ENCODE peak calls at places on chromosomes 5 and 9, in four cellular contexts. One of them, this sample, is unnamed.
A peak's percentile ranks its signal among the peaks of the same experiment; 100 is the strongest.

GRCh38 chr9:37430841-37431597 is 8.5 kb downstream of the GRHPR start:
- DNase-seq in EH: no peak
- DNase-seq in caudate nucleus: peak; percentile 30
- DNase-seq in endothelial cell: no peak
- DNase-seq in this sample: peak; percentile 60

GRCh38 chr9:72524820-72525539 is 3.6 kb downstream of the TMC1 start:
- DNase-seq in caudate nucleus: peak; percentile 0
- DNase-seq in endothelial cell: no peak
- DNase-seq in EH: peak; percentile 98
- DNase-seq in this sample: peak; percentile 24

GRCh38 chr9:133456409-133456808 is 3.4 kb upstream of the CACFD1 start:
- DNase-seq in endothelial cell: no peak
- DNase-seq in EH: no peak
- DNase-seq in caudate nucleus: no peak
- DNase-seq in this sample: no peak

GRCh38 chr5:90477073-90477472 is 2.4 kb downstream of the POLR3G start:
- DNase-seq in EH: peak; percentile 46
- DNase-seq in caudate nucleus: no peak
- DNase-seq in endothelial cell: peak; percentile 21
- DNase-seq in this sample: no peak

GRCh38 chr9:27379311-27380236 is 82.6 kb upstream of the EQTN start:
- DNase-seq in EH: no peak
- DNase-seq in caudate nucleus: no peak
- DNase-seq in endothelial cell: no peak
- DNase-seq in this sample: no peak

GRCh38 chr9:101097210-101097609 is 68.7 kb downstream of the PLPPR1 start:
- DNase-seq in EH: no peak
- DNase-seq in caudate nucleus: no peak
- DNase-seq in endothelial cell: no peak
- DNase-seq in this sample: no peak

GRCh38 chr5:98651715-98652114 is 121.7 kb upstream of the RGMB start:
- DNase-seq in endothelial cell: no peak
- DNase-seq in caudate nucleus: no peak
- DNase-seq in EH: no peak
- DNase-seq in this sample: no peak

GRCh38 chr9:137053944-137054931 is at the start of gene ENTPD2:
- DNase-seq in EH: no peak
- DNase-seq in endothelial cell: no peak
- DNase-seq in caudate nucleus: peak; percentile 36
- DNase-seq in this sample: no peak

GRCh38 chr9:89919171-89919681 is 314.4 kb downstream of the GADD45G start:
- DNase-seq in caudate nucleus: no peak
- DNase-seq in EH: no peak
- DNase-seq in endothelial cell: peak; percentile 47
- DNase-seq in this sample: no peak

GRCh38 chr9:119611564-119611963 is 242.3 kb upstream of the BRINP1 start:
- DNase-seq in endothelial cell: no peak
- DNase-seq in EH: no peak
- DNase-seq in caudate nucleus: no peak
- DNase-seq in this sample: no peak

GRCh38 chr5:58358436-58358835 is 101.5 kb downstream of the PLK2 start:
- DNase-seq in caudate nucleus: no peak
- DNase-seq in EH: no peak
- DNase-seq in endothelial cell: no peak
- DNase-seq in this sample: no peak

GRCh38 chr5:24347206-24347605 is 297.6 kb downstream of the CDH10 start:
- DNase-seq in EH: no peak
- DNase-seq in endothelial cell: no peak
- DNase-seq in caudate nucleus: no peak
- DNase-seq in this sample: no peak

This sample was measured in frontal cortex.